ENCODE peak calls at places on chromosomes 12 and 14, in ten cellular contexts. V is glomerular endothelial cell; D is effector memory CD8-positive, alpha-beta T cell; S is stimulated activated CD4-positive, alpha-beta T cell treated with anti-CD3 and anti-CD28 coated beads, Interleukin-15, amount 100 ng/mL, for 1 hour; X is mesothelial cell of epicardium; W is brain pericyte; F is NCI-H1417; R is psoas muscle; K is Peyer's patch; O is fibroblast of pulmonary artery. A is an unnamed sample.

GRCh38 chr12:113422030-113422900 is at the start of gene SDSL:
- DNase-seq in R (peak; percentile 60), W (no peak), O (peak; percentile 82), D (peak; percentile 6), K (peak; percentile 73), S (no peak), X (peak; percentile 47), V (no peak), F (no peak), A (peak; percentile 73)

GRCh38 chr14:100314724-100315123 is 8.4 kb upstream of the SLC25A47 start:
- DNase-seq in F (no peak), S (no peak), R (no peak), V (no peak), O (no peak), D (no peak), K (no peak), W (no peak), X (no peak), A (no peak)

GRCh38 chr12:19799216-19799615 is 359.9 kb downstream of the AEBP2 start:
- DNase-seq in V (no peak), F (no peak), D (no peak), O (peak; percentile 37), S (no peak), X (no peak), W (no peak), R (no peak), K (no peak), A (no peak)

GRCh38 chr14:26930576-26930975 is 332.7 kb upstream of the NOVA1 start:
- DNase-seq in V (no peak), D (no peak), O (peak; percentile 71), S (no peak), X (no peak), R (no peak), K (no peak), F (no peak), W (no peak), A (no peak)

GRCh38 chr12:14772946-14773345 is 30.3 kb downstream of the WBP11 start:
- DNase-seq in D (no peak), R (no peak), S (no peak), X (no peak), V (no peak), K (no peak), F (no peak), O (no peak), W (no peak), A (no peak)

GRCh38 chr14:99426265-99426664 is 54.4 kb downstream of the SETD3 start:
- DNase-seq in F (no peak), S (no peak), V (no peak), R (no peak), O (no peak), W (no peak), X (no peak), D (no peak), K (no peak), A (no peak)

GRCh38 chr12:101299346-101299745 is 19.4 kb downstream of the UTP20 start:
- DNase-seq in O (no peak), W (no peak), K (no peak), V (no peak), S (no peak), R (no peak), D (no peak), X (no peak), F (no peak), A (peak; percentile 49)

GRCh38 chr12:108425238-108425795 is 86.2 kb upstream of the CMKLR1 start:
- DNase-seq in R (no peak), S (no peak), X (no peak), K (no peak), W (no peak), F (peak; percentile 88), V (no peak), O (no peak), D (no peak), A (peak; percentile 28)

GRCh38 chr14:65069874-65070709 is 32.2 kb downstream of the MAX start:
- DNase-seq in R (no peak), K (peak; percentile 88), X (no peak), V (no peak), D (no peak), S (no peak), O (no peak), W (no peak), F (peak; percentile 89), A (no peak)

GRCh38 chr12:117890644-117891043 is 78.1 kb downstream of the KSR2 start:
- DNase-seq in X (no peak), O (no peak), W (no peak), V (no peak), S (no peak), R (no peak), K (no peak), D (no peak), F (no peak), A (no peak)

GRCh38 chr12:116207274-116207673 is 70.2 kb downstream of the MED13L start:
- DNase-seq in S (no peak), K (no peak), R (no peak), X (no peak), V (no peak), O (no peak), F (no peak), W (no peak), D (no peak), A (no peak)

A was measured in choroid plexus epithelial cell.